ENCODE peak calls at places on chromosomes 12 and 14, in nine cellular contexts. S is cardiac fibroblast; O is left lung; P is CD4-positive, alpha-beta T cell; K is Calu3; B is fibroblast of lung; Y is GM06990; D is lower lobe of right lung; F is endodermal cell. I is an unnamed sample.

GRCh38 chr12:49810159-49810459 is 18.1 kb downstream of the NCKAP5L start:
- DNase-seq in K (no peak), B (no peak), F (peak), P (no peak), S (no peak), D (no peak), O (no peak), Y (no peak), I (no peak)

GRCh38 chr14:34997762-34998161 is 15.0 kb downstream of the SRP54 start:
- DNase-seq in P (no peak), Y (no peak), O (no peak), K (no peak), S (no peak), B (peak), F (no peak), D (no peak), I (no peak)

GRCh38 chr14:35155962-35156361 is 33.6 kb downstream of the PRORP start:
- DNase-seq in K (peak), P (no peak), O (no peak), D (no peak), S (peak), Y (peak), B (peak), F (no peak), I (no peak)

GRCh38 chr12:113664224-113664681 is 192.6 kb upstream of the LHX5 start:
- DNase-seq in F (no peak), P (no peak), D (no peak), S (no peak), O (no peak), Y (no peak), B (no peak), K (no peak), I (no peak)

GRCh38 chr12:108832730-108833354 is 24.5 kb downstream of the SSH1 start:
- DNase-seq in O (no peak), Y (no peak), B (peak), P (no peak), D (peak), S (peak), F (no peak), K (peak), I (no peak)

GRCh38 chr12:62581288-62582064 is 114.8 kb downstream of the MON2 start:
- DNase-seq in O (no peak), K (no peak), P (no peak), Y (peak), B (peak), F (peak), D (no peak), S (peak), I (no peak)

GRCh38 chr14:97306785-97307246 is 509.6 kb downstream of the VRK1 start:
- DNase-seq in S (no peak), D (no peak), K (no peak), F (no peak), B (no peak), P (no peak), Y (peak), O (no peak), I (no peak)

GRCh38 chr12:11565752-11566151 is 83.7 kb upstream of the ETV6 start:
- DNase-seq in F (no peak), P (no peak), D (no peak), Y (peak), K (no peak), B (no peak), O (no peak), S (no peak), I (no peak)

GRCh38 chr14:31978423-31978822 is 98.7 kb upstream of the ARHGAP5 start:
- DNase-seq in D (no peak), O (no peak), B (no peak), F (no peak), P (no peak), K (no peak), Y (no peak), S (no peak), I (no peak)

GRCh38 chr14:37179896-37180502 is 7.6 kb upstream of the SLC25A21 start:
- DNase-seq in D (no peak), O (no peak), F (no peak), B (no peak), S (peak), K (no peak), P (no peak), Y (no peak), I (no peak)

GRCh38 chr14:84961637-84962036 is 568.3 kb upstream of the FLRT2 start:
- DNase-seq in S (no peak), K (no peak), B (no peak), D (no peak), Y (no peak), F (no peak), P (no peak), O (no peak), I (no peak)

GRCh38 chr12:124391340-124392261 is 96.7 kb downstream of the RFLNA start:
- DNase-seq in D (peak), P (peak), O (peak), Y (peak), F (no peak), B (no peak), K (peak), S (peak), I (no peak)

GRCh38 chr12:4700621-4701026 is 19.6 kb upstream of the GALNT8 start:
- DNase-seq in P (no peak), F (peak), Y (no peak), D (peak), O (peak), S (peak), K (no peak), B (peak), I (no peak)

GRCh38 chr14:104450811-104451401 is 128.7 kb upstream of the C14orf180 start:
- DNase-seq in F (peak), D (no peak), K (no peak), B (no peak), O (no peak), Y (no peak), P (no peak), S (no peak), I (peak)

GRCh38 chr12:105874121-105874520 is 264.6 kb downstream of the NUAK1 start:
- DNase-seq in D (no peak), S (no peak), K (no peak), F (no peak), P (no peak), O (no peak), B (no peak), Y (no peak), I (no peak)

GRCh38 chr12:57133916-57134315 is 5.6 kb downstream of the LRP1 start:
- DNase-seq in F (peak), B (no peak), Y (no peak), P (no peak), O (no peak), S (no peak), D (no peak), K (no peak), I (no peak)

GRCh38 chr14:89252887-89253532 is 164.0 kb downstream of the FOXN3 start:
- DNase-seq in F (peak), S (no peak), O (no peak), D (no peak), K (no peak), B (peak), P (no peak), Y (no peak), I (no peak)

GRCh38 chr14:32986791-32987545 is 48.3 kb downstream of the NPAS3 start:
- DNase-seq in O (no peak), Y (no peak), K (no peak), S (peak), F (no peak), D (no peak), B (peak), P (no peak), I (no peak)

GRCh38 chr14:68506021-68506644 is 286.7 kb downstream of the ZFP36L1 start:
- DNase-seq in S (peak), F (peak), Y (no peak), O (no peak), B (peak), P (no peak), K (no peak), D (no peak), I (no peak)

GRCh38 chr12:15230751-15231150 is 9.5 kb upstream of the RERG start:
- DNase-seq in K (no peak), D (no peak), Y (no peak), O (no peak), S (peak), P (no peak), B (peak), F (no peak), I (no peak)

GRCh38 chr14:21476526-21476924 is 234 bp downstream of the RAB2B start:
- DNase-seq in P (peak), F (no peak), B (no peak), K (peak), O (peak), Y (no peak), S (no peak), D (peak), I (peak)

GRCh38 chr12:16560273-16560672 is 45.7 kb downstream of the LMO3 start:
- DNase-seq in D (no peak), F (no peak), B (no peak), S (no peak), O (no peak), K (no peak), Y (no peak), P (no peak), I (no peak)

GRCh38 chr12:120283318-120283717 is 8.4 kb downstream of the RNU4-2 start:
- DNase-seq in D (no peak), Y (no peak), P (no peak), S (no peak), O (no peak), B (no peak), K (no peak), F (peak), I (no peak)

GRCh38 chr14:75566321-75566720 is 12.1 kb upstream of the FLVCR2 start:
- DNase-seq in K (no peak), D (no peak), F (no peak), P (peak), S (peak), Y (no peak), B (no peak), O (no peak), I (no peak)

GRCh38 chr14:90342327-90342726 is 10.6 kb upstream of the NRDE2 start:
- DNase-seq in O (no peak), K (no peak), D (no peak), P (no peak), F (no peak), S (no peak), Y (no peak), B (no peak), I (no peak)

GRCh38 chr12:102095677-102096263 is 24.1 kb downstream of the NUP37 start:
- DNase-seq in O (no peak), D (no peak), Y (no peak), P (no peak), S (peak), F (no peak), K (peak), B (peak), I (no peak)

GRCh38 chr14:99752486-99753121 is 40.6 kb upstream of the EML1 start:
- DNase-seq in O (no peak), P (no peak), F (no peak), Y (no peak), K (peak), D (peak), B (peak), S (peak), I (no peak)

GRCh38 chr14:90644882-90645281 is 171.3 kb downstream of the TTC7B start:
- DNase-seq in Y (no peak), D (no peak), F (no peak), O (no peak), P (no peak), S (peak), B (peak), K (no peak), I (no peak)

GRCh38 chr14:34175574-34175973 is 224.7 kb upstream of the EGLN3 start:
- DNase-seq in Y (peak), D (no peak), K (no peak), O (no peak), B (no peak), F (no peak), S (no peak), P (no peak), I (no peak)

GRCh38 chr12:85179680-85180300 is 100.2 kb upstream of the ALX1 start:
- DNase-seq in K (no peak), F (no peak), P (no peak), B (peak), Y (no peak), D (no peak), O (no peak), S (peak), I (no peak)

GRCh38 chr12:32603858-32604257 is 75.2 kb upstream of the DNM1L start:
- DNase-seq in O (no peak), P (no peak), K (no peak), B (peak), F (no peak), D (no peak), Y (peak), S (peak), I (no peak)

GRCh38 chr12:92794814-92795213 is 92.0 kb downstream of the PLEKHG7 start:
- DNase-seq in S (no peak), O (no peak), Y (no peak), K (no peak), F (no peak), D (no peak), B (no peak), P (no peak), I (no peak)

GRCh38 chr12:11978985-11979384 is 91.8 kb upstream of the BCL2L14 start:
- DNase-seq in P (no peak), D (no peak), B (no peak), Y (no peak), O (no peak), K (no peak), S (peak), F (no peak), I (no peak)

GRCh38 chr14:93566065-93566693 is 135.4 kb downstream of the UNC79 start:
- DNase-seq in K (no peak), Y (no peak), D (no peak), F (no peak), S (no peak), B (no peak), P (no peak), O (no peak), I (no peak)

DNA sequence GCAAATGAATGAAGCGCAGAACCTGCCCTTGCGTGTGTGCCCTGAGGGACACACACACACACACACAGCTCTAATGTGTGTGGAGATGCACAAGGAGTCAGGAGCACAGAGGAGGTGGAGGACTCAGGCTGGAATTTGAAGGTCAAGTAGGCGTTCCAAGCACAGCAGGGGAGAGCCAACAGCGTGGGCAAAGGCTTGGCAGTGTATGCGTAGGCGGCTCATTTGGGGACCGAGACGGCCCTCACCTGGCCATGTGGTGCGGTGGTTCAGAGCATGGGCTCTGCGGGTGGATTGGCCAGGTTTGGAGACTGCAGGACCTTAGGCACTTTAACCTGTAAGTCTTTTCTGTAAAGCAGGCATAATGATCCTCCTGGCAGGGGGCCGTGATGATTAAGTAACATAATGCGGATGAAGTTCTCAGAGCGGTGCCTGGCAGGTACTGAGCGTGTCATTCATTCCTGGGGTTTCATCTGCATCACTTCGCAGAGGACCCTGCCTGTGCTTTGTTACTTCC is 69.5 kb upstream of the SLC24A4 start:
- DNase-seq in F (peak), Y (no peak), O (no peak), K (no peak), P (no peak), B (no peak), D (no peak), S (no peak), I (no peak)
- TF ChIP-seq CTCF in F (peak), Y (no peak), O (no peak), K (no peak), P (no peak), B (no peak), D (no peak), S (no peak), I (no peak)

GRCh38 chr14:39184628-39185255 is 9.7 kb downstream of the PNN start:
- DNase-seq in Y (no peak), D (no peak), S (no peak), F (no peak), B (no peak), K (no peak), O (no peak), P (no peak), I (no peak)

GRCh38 chr14:39181693-39182047 is 6.6 kb downstream of the PNN start:
- DNase-seq in P (no peak), F (no peak), O (no peak), K (no peak), S (no peak), Y (no peak), B (no peak), D (no peak), I (no peak)

GRCh38 chr14:39181026-39181692 is 6.1 kb downstream of the PNN start:
- DNase-seq in K (no peak), O (no peak), Y (no peak), P (no peak), B (no peak), D (no peak), F (no peak), S (no peak), I (no peak)

GRCh38 chr14:39185256-39186049 is 10.4 kb downstream of the PNN start:
- DNase-seq in O (no peak), D (no peak), B (no peak), S (no peak), K (no peak), Y (no peak), F (no peak), P (no peak), I (no peak)

DNA sequence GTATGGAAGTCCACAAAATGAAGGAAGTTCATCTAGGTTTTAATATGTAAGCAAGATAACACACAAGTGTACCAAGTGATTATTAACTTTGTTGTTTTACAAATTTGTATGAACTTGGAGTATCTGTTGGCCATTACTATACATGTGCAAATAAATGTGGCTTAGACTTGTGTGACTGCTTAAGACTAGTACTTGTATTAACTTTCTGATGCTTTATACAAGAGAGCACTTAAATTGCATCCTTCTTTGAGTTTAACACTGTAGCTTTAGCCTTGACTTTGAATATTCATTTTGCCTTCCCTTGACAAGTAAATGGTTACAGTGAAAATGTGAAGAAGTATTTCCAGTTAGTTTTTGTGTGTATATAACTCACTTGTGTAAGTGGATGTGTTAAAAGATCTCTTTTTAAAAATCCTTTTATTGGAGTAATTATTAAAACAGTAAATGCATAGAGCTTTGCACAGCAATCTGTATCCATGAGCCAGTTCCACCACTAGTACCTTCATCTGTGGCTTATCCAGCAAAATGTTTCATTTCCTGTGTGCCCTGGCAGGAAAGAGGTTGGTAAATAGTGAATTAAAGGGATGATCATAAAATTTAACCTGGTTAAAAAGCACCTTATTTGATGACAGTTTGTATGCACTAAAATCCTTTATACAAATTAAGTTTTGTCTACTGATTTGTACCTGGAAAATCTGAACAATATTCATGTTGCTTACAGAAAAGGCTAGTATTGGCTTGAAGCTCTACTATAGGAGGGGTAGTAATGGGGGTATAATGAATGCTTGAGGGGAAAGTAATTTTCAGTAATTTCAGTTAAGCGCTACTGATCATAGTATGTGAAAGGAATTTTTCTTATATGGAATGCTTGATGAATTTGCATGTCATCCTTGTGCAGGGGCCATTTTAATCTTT is 8.0 kb downstream of the PNN start:
- DNase-seq in B (no peak), Y (no peak), P (no peak), D (no peak), O (no peak), K (no peak), F (no peak), S (no peak), I (no peak)
- TF ChIP-seq CTCF in B (no peak), Y (no peak), P (no peak), D (no peak), O (no peak), K (no peak), F (no peak), S (no peak), I (no peak)

GRCh38 chr12:51217133-51217967 is 512 bp downstream of the POU6F1 start:
- DNase-seq in S (no peak), O (peak), Y (peak), B (no peak), D (peak), F (peak), P (peak), K (peak), I (peak)
- TF ChIP-seq CTCF in S (no peak), O (no peak), Y (peak), B (peak), D (peak), F (peak), P (no peak), K (no peak), I (no peak)

DNA sequence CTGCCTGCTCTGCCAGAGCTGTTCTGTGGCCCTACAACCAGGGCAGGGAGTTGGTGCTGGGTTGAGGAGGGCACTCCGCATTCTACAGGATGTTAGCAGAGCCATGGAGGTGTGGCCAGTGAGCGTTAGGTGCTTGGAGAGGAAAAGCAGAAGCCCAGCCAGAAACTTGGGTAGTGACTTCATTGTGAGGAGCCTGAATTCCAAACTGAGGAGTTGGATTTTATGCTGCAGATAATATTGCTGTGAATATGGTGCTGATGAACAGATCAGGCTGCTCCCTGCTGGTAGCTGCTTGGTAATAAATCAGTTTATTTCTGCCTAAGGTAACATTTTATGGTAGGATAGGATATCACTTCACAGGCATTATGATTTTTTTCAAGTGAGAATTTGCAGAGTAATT is 7.1 kb upstream of the CCDC175 start:
- DNase-seq in Y (no peak), O (peak), K (no peak), B (peak), F (peak), S (peak), D (no peak), P (no peak), I (no peak)
- TF ChIP-seq CTCF in Y (no peak), O (no peak), K (no peak), B (no peak), F (no peak), S (peak), D (no peak), P (no peak), I (no peak)

DNA sequence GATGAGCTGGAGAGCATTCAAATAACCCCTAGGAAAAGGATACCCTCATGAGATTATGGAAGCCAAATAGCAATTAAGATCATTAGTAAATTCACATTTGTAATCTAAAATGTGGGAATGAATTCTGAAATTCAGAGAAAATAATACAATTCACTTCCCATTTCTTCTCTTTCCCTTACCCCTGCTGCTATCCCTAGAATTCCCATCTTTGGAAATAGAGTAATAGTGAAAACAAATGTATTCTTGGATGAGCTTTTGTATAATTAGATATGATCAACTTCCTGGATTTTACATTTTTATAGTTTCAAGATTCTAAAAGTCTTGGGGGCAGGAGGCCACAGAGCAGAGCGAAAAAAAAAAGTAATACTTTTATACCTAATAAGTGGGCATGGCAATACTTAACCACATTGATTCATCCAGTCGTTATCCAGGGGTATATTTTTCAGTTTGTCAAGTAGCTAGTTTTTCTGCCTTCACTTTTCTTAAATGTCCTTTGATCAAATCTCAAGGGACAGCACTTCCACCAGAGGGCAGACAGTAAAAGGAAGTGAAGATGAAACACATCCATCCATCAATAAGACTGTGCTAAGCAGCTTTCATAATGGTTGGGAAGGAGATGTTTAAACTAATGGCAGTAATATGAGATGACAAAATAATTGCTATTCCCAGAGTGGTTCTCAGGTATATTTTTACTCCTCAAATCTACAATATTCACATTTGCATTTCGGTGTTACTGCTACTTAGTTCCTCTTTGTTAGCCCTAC is 401.3 kb downstream of the DIO2 start:
- DNase-seq in D (no peak), F (no peak), S (peak), Y (no peak), O (no peak), K (peak), P (no peak), B (peak), I (no peak)
- TF ChIP-seq CTCF in D (no peak), F (peak), S (peak), Y (no peak), O (no peak), K (peak), P (no peak), B (no peak), I (no peak)